ENCODE peak calls at places on chromosomes 6 and 20, in six cellular contexts. C is mesothelial cell of epicardium, P is T-cell, Z is iris pigment epithelial cell, A is progenitor cell of endocrine pancreas, D is HTR-8/SVneo. V is an unnamed sample.

GRCh38 chr6:18099501-18099900 is 23.0 kb downstream of the NHLRC1 start:
- DNase-seq in C (no peak), D (no peak), P (no peak), A (no peak), Z (no peak), V (no peak)

GRCh38 chr6:4513561-4513960 is 262.6 kb upstream of the CDYL start:
- DNase-seq in A (no peak), C (no peak), P (no peak), D (no peak), Z (no peak), V (no peak)

GRCh38 chr20:41363601-41364000 is 3.0 kb downstream of the EMILIN3 start:
- DNase-seq in D (no peak), P (no peak), Z (no peak), C (no peak), A (no peak), V (no peak)

GRCh38 chr20:35478804-35479472 is 23.5 kb downstream of the CEP250 start:
- DNase-seq in P (no peak), Z (peak), C (no peak), D (no peak), A (no peak), V (no peak)

GRCh38 chr6:81950877-81951276 is 198.4 kb upstream of the TENT5A start:
- DNase-seq in D (no peak), Z (peak), A (no peak), P (no peak), C (no peak), V (peak)

GRCh38 chr6:56624046-56624727 is 18.5 kb downstream of the DST start:
- DNase-seq in C (no peak), Z (no peak), D (no peak), A (no peak), P (no peak), V (no peak)

GRCh38 chr20:3994125-3994524 is 21.2 kb downstream of the RNF24 start:
- DNase-seq in D (no peak), A (no peak), P (no peak), Z (no peak), C (no peak), V (no peak)

GRCh38 chr6:157304840-157305675 is 18.3 kb downstream of the TMEM242 start:
- DNase-seq in A (no peak), C (no peak), P (no peak), Z (peak), D (no peak), V (peak)

GRCh38 chr6:81708306-81708705 is 44.2 kb downstream of the TENT5A start:
- DNase-seq in D (no peak), P (no peak), C (no peak), A (no peak), Z (no peak), V (no peak)

GRCh38 chr6:111480988-111481830 is 1.8 kb downstream of the REV3L start:
- DNase-seq in C (no peak), D (no peak), A (no peak), Z (no peak), P (no peak), V (peak)